ENCODE peak calls at places on chromosomes 4 and X, in four cellular contexts. One of them, this sample, is unnamed.

GRCh38 chrX:9829308-9830267 is 43.4 kb downstream of the SHROOM2 start:
- DNase-seq in stomach: no peak
- DNase-seq in lower lobe of right lung: no peak
- DNase-seq in mammary epithelial cell: peak
- DNase-seq in this sample: no peak

GRCh38 chr4:152501846-152502536 is 33.9 kb downstream of the FBXW7 start:
- DNase-seq in stomach: no peak
- DNase-seq in lower lobe of right lung: no peak
- DNase-seq in mammary epithelial cell: no peak
- DNase-seq in this sample: no peak

GRCh38 chr4:159071178-159071968 is 31.5 kb upstream of the RAPGEF2 start:
- DNase-seq in stomach: no peak
- DNase-seq in lower lobe of right lung: no peak
- DNase-seq in mammary epithelial cell: peak
- DNase-seq in this sample: peak

GRCh38 chr4:6298035-6298434 is 28.4 kb downstream of the WFS1 start:
- DNase-seq in stomach: no peak
- DNase-seq in lower lobe of right lung: no peak
- DNase-seq in mammary epithelial cell: no peak
- DNase-seq in this sample: no peak

GRCh38 chr4:70892086-70892769 is 9.9 kb upstream of the MOB1B start:
- DNase-seq in stomach: no peak
- DNase-seq in lower lobe of right lung: peak
- DNase-seq in mammary epithelial cell: no peak
- DNase-seq in this sample: no peak

GRCh38 chr4:99447079-99447478 is 11.9 kb upstream of the ADH7 start:
- DNase-seq in stomach: no peak
- DNase-seq in lower lobe of right lung: no peak
- DNase-seq in mammary epithelial cell: peak
- DNase-seq in this sample: peak

GRCh38 chr4:137960371-137961050 is 281.6 kb downstream of the SLC7A11 start:
- DNase-seq in stomach: no peak
- DNase-seq in lower lobe of right lung: no peak
- DNase-seq in mammary epithelial cell: peak
- DNase-seq in this sample: no peak

GRCh38 chr4:169665039-169665732 is 44.8 kb downstream of the CLCN3 start:
- DNase-seq in stomach: no peak
- DNase-seq in lower lobe of right lung: no peak
- DNase-seq in mammary epithelial cell: no peak
- DNase-seq in this sample: no peak

GRCh38 chr4:173284463-173284862 is 49.7 kb downstream of the HMGB2 start:
- DNase-seq in stomach: no peak
- DNase-seq in lower lobe of right lung: no peak
- DNase-seq in mammary epithelial cell: no peak
- DNase-seq in this sample: no peak

GRCh38 chr4:173289351-173289725 is 44.8 kb downstream of the HMGB2 start:
- DNase-seq in stomach: no peak
- DNase-seq in lower lobe of right lung: no peak
- DNase-seq in mammary epithelial cell: no peak
- DNase-seq in this sample: no peak

GRCh38 chr4:173288698-173289350 is 45.3 kb downstream of the HMGB2 start:
- DNase-seq in stomach: no peak
- DNase-seq in lower lobe of right lung: no peak
- DNase-seq in mammary epithelial cell: peak
- DNase-seq in this sample: no peak

GRCh38 chr4:173287486-173287885 is 46.7 kb downstream of the HMGB2 start:
- DNase-seq in stomach: no peak
- DNase-seq in lower lobe of right lung: no peak
- DNase-seq in mammary epithelial cell: no peak
- DNase-seq in this sample: no peak

DNA sequence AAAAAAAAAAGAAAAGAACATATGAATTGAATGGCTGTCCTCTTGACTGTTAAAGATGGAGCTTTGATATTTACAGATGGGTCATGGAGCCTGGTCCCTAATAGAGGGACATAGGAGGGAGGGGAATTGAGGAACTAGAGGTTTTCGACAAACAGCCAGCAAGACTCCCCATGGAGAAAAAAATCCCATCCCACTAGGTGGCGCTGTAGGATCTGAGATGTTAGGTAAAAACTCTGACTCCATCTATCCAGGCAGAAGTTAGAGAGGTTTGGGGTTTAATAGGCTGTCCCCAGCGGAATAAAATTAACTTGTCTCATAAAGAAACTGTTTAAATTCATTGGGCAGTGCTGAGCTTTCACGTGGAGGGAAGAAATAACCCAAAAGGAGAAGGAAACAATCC is 45.9 kb downstream of the HMGB2 start:
- DNase-seq in stomach: peak
- DNase-seq in lower lobe of right lung: no peak
- DNase-seq in mammary epithelial cell: peak
- DNase-seq in this sample: peak
- TF ChIP-seq CTCF in stomach: peak
- TF ChIP-seq CTCF in lower lobe of right lung: peak
- TF ChIP-seq CTCF in mammary epithelial cell: peak
- TF ChIP-seq CTCF in this sample: peak

GRCh38 chr4:39636786-39637185 is 1.9 kb downstream of the SMIM14 start:
- DNase-seq in stomach: no peak
- DNase-seq in lower lobe of right lung: no peak
- DNase-seq in mammary epithelial cell: peak
- DNase-seq in this sample: no peak
- TF ChIP-seq CTCF in stomach: no peak
- TF ChIP-seq CTCF in lower lobe of right lung: no peak
- TF ChIP-seq CTCF in mammary epithelial cell: no peak
- TF ChIP-seq CTCF in this sample: no peak

DNA sequence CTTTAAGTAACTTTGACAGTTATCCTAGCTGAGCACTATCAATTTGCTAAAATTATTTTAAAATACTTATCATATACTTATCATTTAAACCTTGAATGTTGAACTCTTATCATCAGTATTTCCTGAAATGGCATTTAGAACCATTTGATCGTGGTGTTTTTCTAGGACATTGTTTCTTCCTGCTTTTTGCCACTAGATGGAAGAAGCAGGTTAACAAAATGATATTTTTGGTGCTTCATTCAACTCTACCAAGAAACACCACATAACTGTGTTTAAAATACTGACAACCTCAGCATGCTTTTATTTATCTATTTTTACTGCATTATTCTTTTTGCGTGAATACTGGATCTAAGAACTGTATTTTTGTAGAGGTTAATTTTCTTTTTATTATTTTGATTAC is 44.6 kb downstream of the C4orf33 start:
- DNase-seq in stomach: no peak
- DNase-seq in lower lobe of right lung: no peak
- DNase-seq in mammary epithelial cell: no peak
- DNase-seq in this sample: no peak
- TF ChIP-seq CTCF in stomach: no peak
- TF ChIP-seq CTCF in lower lobe of right lung: no peak
- TF ChIP-seq CTCF in mammary epithelial cell: no peak
- TF ChIP-seq CTCF in this sample: peak

DNA sequence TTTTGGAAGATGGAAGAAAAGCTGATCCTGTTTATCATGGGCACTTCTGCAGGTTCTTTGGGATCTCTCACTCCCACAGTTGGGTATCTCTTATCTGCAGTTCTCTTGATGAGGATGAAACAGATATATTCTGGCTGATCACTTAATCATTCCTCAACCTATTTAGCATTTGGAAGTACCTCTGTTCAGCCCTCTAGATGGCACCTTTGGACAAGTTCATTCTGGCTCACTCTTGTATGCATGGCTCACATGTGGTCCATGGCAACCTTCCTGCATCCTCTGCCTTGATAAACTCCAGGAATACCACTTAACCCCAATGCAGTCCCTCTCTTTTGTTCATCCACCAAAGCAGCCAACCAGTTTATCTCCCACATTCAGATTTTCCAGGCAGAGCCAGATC is 74.2 kb downstream of the SMARCA5 start:
- DNase-seq in stomach: no peak
- DNase-seq in lower lobe of right lung: no peak
- DNase-seq in mammary epithelial cell: peak
- DNase-seq in this sample: no peak
- TF ChIP-seq CTCF in stomach: no peak
- TF ChIP-seq CTCF in lower lobe of right lung: no peak
- TF ChIP-seq CTCF in mammary epithelial cell: peak
- TF ChIP-seq CTCF in this sample: peak

DNA sequence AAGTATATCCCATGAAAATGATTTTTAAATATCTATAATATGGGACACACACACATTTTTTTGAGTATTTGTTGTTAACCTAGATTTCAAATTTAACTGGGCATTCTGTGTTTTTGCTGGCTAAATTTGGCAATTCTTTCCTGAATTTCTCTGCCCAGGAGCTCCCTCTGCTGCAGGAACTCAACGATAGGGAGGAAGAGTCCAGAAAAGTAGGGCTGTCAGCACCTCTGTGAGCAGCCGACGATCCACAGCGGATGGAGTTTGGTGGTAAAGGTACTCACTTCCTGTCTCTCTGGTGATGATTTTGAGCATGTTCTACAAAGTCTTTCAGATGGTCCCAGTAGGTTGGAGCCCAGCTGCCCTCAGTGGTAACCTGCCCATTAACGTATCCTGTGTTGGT is 23.1 kb upstream of the TMEM184C start:
- DNase-seq in stomach: no peak
- DNase-seq in lower lobe of right lung: no peak
- DNase-seq in mammary epithelial cell: no peak
- DNase-seq in this sample: peak
- TF ChIP-seq CTCF in stomach: no peak
- TF ChIP-seq CTCF in lower lobe of right lung: no peak
- TF ChIP-seq CTCF in mammary epithelial cell: no peak
- TF ChIP-seq CTCF in this sample: peak

GRCh38 chr4:4730214-4730613 is 129.3 kb upstream of the MSX1 start:
- DNase-seq in stomach: no peak
- DNase-seq in lower lobe of right lung: no peak
- DNase-seq in mammary epithelial cell: no peak
- DNase-seq in this sample: no peak

GRCh38 chr4:4727536-4727935 is 131.9 kb upstream of the MSX1 start:
- DNase-seq in stomach: no peak
- DNase-seq in lower lobe of right lung: no peak
- DNase-seq in mammary epithelial cell: no peak
- DNase-seq in this sample: no peak

GRCh38 chr4:4721636-4722035 is 137.8 kb upstream of the MSX1 start:
- DNase-seq in stomach: no peak
- DNase-seq in lower lobe of right lung: no peak
- DNase-seq in mammary epithelial cell: no peak
- DNase-seq in this sample: no peak

GRCh38 chr4:4720671-4721070 is 138.8 kb upstream of the MSX1 start:
- DNase-seq in stomach: no peak
- DNase-seq in lower lobe of right lung: no peak
- DNase-seq in mammary epithelial cell: no peak
- DNase-seq in this sample: no peak

GRCh38 chr4:4726051-4726450 is 133.4 kb upstream of the MSX1 start:
- DNase-seq in stomach: no peak
- DNase-seq in lower lobe of right lung: no peak
- DNase-seq in mammary epithelial cell: no peak
- DNase-seq in this sample: peak
- TF ChIP-seq CTCF in stomach: no peak
- TF ChIP-seq CTCF in lower lobe of right lung: no peak
- TF ChIP-seq CTCF in mammary epithelial cell: peak
- TF ChIP-seq CTCF in this sample: peak

GRCh38 chr4:102799816-102800215 is 27.5 kb downstream of the UBE2D3 start:
- DNase-seq in stomach: no peak
- DNase-seq in lower lobe of right lung: no peak
- DNase-seq in mammary epithelial cell: no peak
- DNase-seq in this sample: no peak
- TF ChIP-seq CTCF in stomach: no peak
- TF ChIP-seq CTCF in lower lobe of right lung: no peak
- TF ChIP-seq CTCF in mammary epithelial cell: no peak
- TF ChIP-seq CTCF in this sample: no peak

GRCh38 chr4:44447563-44448504 is 775 bp downstream of the KCTD8 start:
- DNase-seq in stomach: peak
- DNase-seq in lower lobe of right lung: peak
- DNase-seq in mammary epithelial cell: peak
- DNase-seq in this sample: peak
- TF ChIP-seq CTCF in stomach: no peak
- TF ChIP-seq CTCF in lower lobe of right lung: no peak
- TF ChIP-seq CTCF in mammary epithelial cell: no peak
- TF ChIP-seq CTCF in this sample: peak